ENCODE peak calls at places on chromosome 5, in nine cellular contexts. Z is tibial artery, E is cardiac muscle cell, L is testis, P is aorta, B is H1, J is PC-9, Y is adrenal gland, A is IMR-90. T is an unnamed sample. For H3K4me1, the result is how much of the 10 kb centered on the place peaks cover.

GRCh38 chr5:151683936-151684586 is 2.7 kb downstream of the SPARC start:
- DNase-seq in Z (no peak), E (no peak), L (no peak), P (no peak), B (no peak), J (no peak), Y (no peak), A (no peak), T (no peak)

GRCh38 chr5:79062431-79062830 is 7.0 kb downstream of the DMGDH start:
- DNase-seq in Z (no peak), E (no peak), L (no peak), P (no peak), B (no peak), J (no peak), Y (no peak), A (no peak), T (no peak)

GRCh38 chr5:111670826-111671492 is 86.0 kb downstream of the NREP start:
- DNase-seq in Z (no peak), E (no peak), L (no peak), P (no peak), B (no peak), J (no peak), Y (no peak), A (peak), T (no peak)

GRCh38 chr5:139670369-139671095 is 22.4 kb downstream of the CXXC5 start:
- DNase-seq in Z (no peak), E (no peak), L (peak), P (no peak), B (no peak), J (no peak), Y (no peak), A (no peak), T (peak)

GRCh38 chr5:137822158-137822764 is 45.4 kb upstream of the MYOT start:
- DNase-seq in Z (no peak), E (peak), L (peak), P (no peak), B (peak), J (no peak), Y (peak), A (peak), T (no peak)

GRCh38 chr5:16617272-16617973 is 626 bp upstream of the RETREG1 start:
- DNase-seq in Z (no peak), E (no peak), L (peak), P (no peak), B (no peak), J (no peak), Y (no peak), A (no peak), T (no peak)

GRCh38 chr5:37810311-37810710 is 29.5 kb downstream of the GDNF start:
- DNase-seq in Z (no peak), E (no peak), L (no peak), P (no peak), B (no peak), J (no peak), Y (no peak), A (peak), T (no peak)

GRCh38 chr5:59328801-59329296 is 564.7 kb downstream of the PDE4D start:
- DNase-seq in Z (no peak), E (peak), L (no peak), P (no peak), B (no peak), J (no peak), Y (no peak), A (peak), T (peak)

GRCh38 chr5:135890296-135890695 is 5.3 kb downstream of the IL9 start:
- DNase-seq in Z (no peak), E (no peak), L (no peak), P (no peak), B (no peak), J (no peak), Y (no peak), A (no peak), T (no peak)

GRCh38 chr5:68424799-68425537 is 209.4 kb downstream of the PIK3R1 start:
- DNase-seq in Z (no peak), E (no peak), L (no peak), P (no peak), B (no peak), J (peak), Y (no peak), A (peak), T (no peak)

GRCh38 chr5:62017092-62017491 is 288.9 kb upstream of the KIF2A start:
- DNase-seq in Z (no peak), E (no peak), L (no peak), P (no peak), B (no peak), J (no peak), Y (peak), A (no peak), T (no peak)

GRCh38 chr5:93246093-93246855 is 334.7 kb downstream of the NR2F1-AS1 start:
- DNase-seq in Z (no peak), E (no peak), L (peak), P (no peak), B (no peak), J (no peak), Y (no peak), A (peak), T (no peak)

GRCh38 chr5:139905401-139905800 is 109.8 kb downstream of the PSD2 start:
- DNase-seq in Z (peak), E (no peak), L (peak), P (no peak), B (no peak), J (no peak), Y (no peak), A (no peak), T (no peak)

GRCh38 chr5:122311888-122312669 is at the start of gene SNCAIP:
- DNase-seq in Z (peak), E (peak), L (peak), P (peak), B (peak), J (no peak), Y (peak), A (peak), T (peak)

GRCh38 chr5:120297621-120298020 is 166.5 kb upstream of the PRR16 start:
- DNase-seq in Z (no peak), E (no peak), L (no peak), P (no peak), B (no peak), J (no peak), Y (no peak), A (peak), T (no peak)

GRCh38 chr5:97657239-97657638 is 474.2 kb upstream of the RIOK2 start:
- DNase-seq in Z (no peak), E (no peak), L (no peak), P (no peak), B (no peak), J (no peak), Y (no peak), A (no peak), T (no peak)

GRCh38 chr5:143733635-143734341 is 78.2 kb upstream of the HMHB1 start:
- DNase-seq in Z (no peak), E (no peak), L (no peak), P (no peak), B (no peak), J (no peak), Y (no peak), A (peak), T (no peak)

GRCh38 chr5:146001544-146002185 is 65.3 kb downstream of the SH3RF2 start:
- DNase-seq in Z (no peak), E (no peak), L (no peak), P (no peak), B (no peak), J (no peak), Y (no peak), A (no peak), T (no peak)

GRCh38 chr5:59759600-59760357 is 133.7 kb downstream of the PDE4D start:
- DNase-seq in Z (no peak), E (no peak), L (no peak), P (no peak), B (no peak), J (peak), Y (no peak), A (no peak), T (no peak)

GRCh38 chr5:132477784-132478497 is 12.6 kb downstream of the IRF1 start:
- DNase-seq in Z (no peak), E (no peak), L (no peak), P (no peak), B (no peak), J (no peak), Y (no peak), A (no peak), T (peak)

GRCh38 chr5:1180841-1181271 is 20.5 kb upstream of the SLC6A19 start:
- DNase-seq in Z (no peak), E (no peak), L (peak), P (peak), B (no peak), J (no peak), Y (no peak), A (no peak), T (peak)

GRCh38 chr5:98328015-98328414 is 445.4 kb upstream of the RGMB start:
- DNase-seq in Z (no peak), E (no peak), L (no peak), P (no peak), B (no peak), J (no peak), Y (no peak), A (no peak), T (no peak)

GRCh38 chr5:92513067-92513466 is 1068.0 kb downstream of the NR2F1-AS1 start:
- DNase-seq in Z (no peak), E (no peak), L (no peak), P (no peak), B (no peak), J (peak), Y (no peak), A (peak), T (no peak)

GRCh38 chr5:3996871-3997410 is 401.3 kb downstream of the IRX1 start:
- DNase-seq in Z (no peak), E (no peak), L (no peak), P (no peak), B (no peak), J (no peak), Y (no peak), A (no peak), T (no peak)

GRCh38 chr5:124677376-124677998 is 69.0 kb downstream of the ZNF608 start:
- DNase-seq in Z (no peak), E (no peak), L (no peak), P (no peak), B (no peak), J (no peak), Y (peak), A (peak), T (no peak)

GRCh38 chr5:78527054-78527884 is 121.3 kb downstream of the LHFPL2 start:
- DNase-seq in Z (peak), E (peak), L (peak), P (peak), B (no peak), J (peak), Y (peak), A (peak), T (peak)

GRCh38 chr5:9196403-9197224 is 349.3 kb downstream of the SEMA5A start:
- DNase-seq in Z (no peak), E (no peak), L (no peak), P (no peak), B (no peak), J (peak), Y (no peak), A (peak), T (no peak)

GRCh38 chr5:112735702-112736101 is 2.0 kb upstream of the APC start:
- DNase-seq in Z (no peak), E (no peak), L (no peak), P (no peak), B (no peak), J (peak), Y (no peak), A (peak), T (no peak)

GRCh38 chr5:148492351-148492750 is 108.6 kb downstream of the FBXO38 start:
- DNase-seq in Z (no peak), E (no peak), L (no peak), P (no peak), B (no peak), J (peak), Y (no peak), A (no peak), T (no peak)

GRCh38 chr5:136089804-136090203 is 42.8 kb upstream of the SMAD5 start:
- DNase-seq in Z (no peak), E (no peak), L (peak), P (no peak), B (no peak), J (no peak), Y (peak), A (no peak), T (no peak)

DNA sequence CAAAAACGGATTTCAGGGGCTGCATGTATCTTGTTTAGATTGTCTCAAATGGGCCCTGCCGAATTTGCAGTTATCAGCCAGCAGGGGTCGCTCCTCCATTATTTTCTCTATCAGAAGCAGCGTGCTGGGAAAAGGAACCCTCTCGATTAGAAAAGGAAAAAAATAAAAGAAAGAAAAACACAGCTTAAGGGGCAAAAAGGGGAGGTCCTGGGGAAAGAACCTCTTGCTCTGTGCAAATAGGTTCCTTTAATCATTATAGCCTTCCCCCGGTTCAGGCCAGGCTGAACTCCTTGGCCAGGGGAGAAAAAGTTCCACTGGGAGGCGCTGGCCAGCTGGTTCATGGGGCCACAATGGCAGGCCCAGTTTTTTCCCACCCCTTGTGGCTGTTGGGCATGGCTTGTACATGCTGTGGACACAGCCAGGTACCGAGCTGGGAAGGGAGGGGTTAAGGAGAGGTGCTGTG is 25.0 kb upstream of the CAPSL start:
- DNase-seq in Z (no peak), E (no peak), L (peak), P (no peak), B (peak), J (no peak), Y (no peak), A (peak), T (no peak)
- H3K4me3 ChIP-seq in Z (no peak), E (no peak), L (no peak), P (no peak), B (no peak), J (no peak), Y (no peak), A (no peak), T (no peak)

GRCh38 chr5:134224905-134225779 is 731 bp downstream of the PPP2CA start:
- DNase-seq in Z (peak), E (peak), L (peak), P (peak), B (peak), J (peak), Y (peak), A (peak), T (peak)
- H3K4me1 ChIP-seq in Z (under half), E (under half), L (under half), P (under half), B (under half), J (under half), Y (under half), A (under half), T (under half)

DNA sequence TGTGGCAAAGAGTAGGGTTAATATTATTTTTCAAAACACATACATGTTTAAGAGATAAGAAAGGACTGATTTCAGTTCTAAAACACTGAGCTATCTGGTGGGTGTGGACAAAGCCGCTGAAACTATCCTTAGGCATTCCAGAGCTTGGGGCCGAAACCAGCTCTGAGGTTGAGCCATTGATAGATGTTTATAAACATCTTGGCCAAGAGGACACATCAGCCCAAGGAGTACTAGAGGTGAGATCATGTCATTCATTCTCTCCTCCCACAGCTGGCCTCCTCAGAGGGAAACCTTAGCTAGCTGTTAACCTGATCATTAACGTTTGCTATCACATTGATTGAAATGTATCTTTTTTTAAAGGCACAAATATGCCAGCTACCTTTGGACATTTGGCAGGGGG is 89.9 kb downstream of the NLN start:
- DNase-seq in Z (no peak), E (no peak), L (no peak), P (no peak), B (no peak), J (peak), Y (no peak), A (peak), T (no peak)
- H3K27ac ChIP-seq in Z (no peak), E (no peak), L (no peak), P (no peak), B (no peak), J (peak), Y (no peak), A (no peak), T (no peak)

DNA sequence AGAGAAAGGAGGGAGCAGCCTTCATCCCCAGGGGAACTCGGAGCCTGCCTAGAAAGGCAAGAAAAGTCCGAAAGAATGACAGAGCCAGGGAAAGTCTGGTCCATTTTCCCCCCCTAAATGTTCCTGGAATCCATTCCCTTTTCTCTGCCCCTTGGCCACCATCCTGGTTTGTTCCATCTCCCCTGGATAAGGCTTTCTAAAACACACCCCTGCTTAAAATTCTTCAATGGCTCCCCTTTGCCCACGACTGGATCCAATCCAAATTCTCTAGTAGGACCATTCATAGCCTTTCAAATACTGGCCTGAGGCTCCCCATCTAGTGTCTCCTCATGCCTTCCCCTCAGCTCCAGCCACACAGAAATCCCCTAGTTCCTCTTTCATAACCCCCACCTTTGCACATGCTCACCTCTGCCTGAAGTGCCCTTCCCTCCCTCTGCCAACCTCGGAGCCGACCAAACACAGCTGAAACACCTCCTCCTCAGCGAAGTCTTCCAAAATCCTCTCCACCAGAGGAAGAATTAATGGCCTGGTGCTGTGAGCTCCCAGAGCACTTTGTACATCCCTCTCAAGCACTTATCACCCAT is 65.7 kb upstream of the ARAP3 start:
- DNase-seq in Z (no peak), E (no peak), L (no peak), P (no peak), B (no peak), J (no peak), Y (no peak), A (no peak), T (no peak)
- H3K4me3 ChIP-seq in Z (no peak), E (no peak), L (no peak), P (no peak), B (no peak), J (no peak), Y (no peak), A (no peak), T (no peak)

GRCh38 chr5:14178091-14178490 is 34.9 kb downstream of the TRIO start:
- DNase-seq in Z (no peak), E (no peak), L (no peak), P (no peak), B (no peak), J (no peak), Y (no peak), A (no peak), T (no peak)
- H3K4me1 ChIP-seq in Z (under half), E (under half), L (under half), P (under half), B (under half), J (half or more), Y (under half), A (under half), T (under half)

GRCh38 chr5:150374651-150375050 is 17.2 kb downstream of the TCOF1 start:
- DNase-seq in Z (no peak), E (no peak), L (no peak), P (no peak), B (no peak), J (no peak), Y (no peak), A (no peak), T (no peak)

GRCh38 chr5:150377964-150378694 is 20.6 kb downstream of the TCOF1 start:
- DNase-seq in Z (no peak), E (peak), L (no peak), P (no peak), B (no peak), J (no peak), Y (no peak), A (peak), T (no peak)

GRCh38 chr5:150372626-150373025 is 15.1 kb downstream of the TCOF1 start:
- DNase-seq in Z (no peak), E (no peak), L (no peak), P (no peak), B (no peak), J (no peak), Y (no peak), A (no peak), T (no peak)

GRCh38 chr5:150376799-150377771 is 19.6 kb downstream of the TCOF1 start:
- DNase-seq in Z (no peak), E (peak), L (no peak), P (no peak), B (no peak), J (no peak), Y (no peak), A (peak), T (no peak)
- H3K27ac ChIP-seq in Z (no peak), E (peak), L (no peak), P (no peak), B (no peak), J (no peak), Y (no peak), A (peak), T (no peak)

T was measured in kidney.